ENCODE peak calls at places on chromosome 21, in five cellular contexts. One of them, this sample, is unnamed.

GRCh38 chr21:44701023-44701400 is 4.0 kb downstream of the KRTAP10-12 start:
- DNase-seq in HS-27A: no peak
- DNase-seq in HCEC 1CT: no peak
- DNase-seq in sigmoid colon: no peak
- DNase-seq in activated T-helper 1 cell treated with anti-CD3 and anti-CD28 coated beads, Interleukin-12 subunit alpha, Interleukin-12 subunit beta, Interleukin-2, Interleukin-4 antibody, amounts not matched to agents 30 ng/mL and 10 ng/mL and 1 ng/mL, durations not matched to agents 14 hours and 24 hours and 36 hours: no peak
- DNase-seq in this sample: no peak

GRCh38 chr21:15978158-15978805 is 248.5 kb downstream of the USP25 start:
- DNase-seq in sigmoid colon: no peak
- DNase-seq in HS-27A: no peak
- DNase-seq in activated T-helper 1 cell treated with anti-CD3 and anti-CD28 coated beads, Interleukin-12 subunit alpha, Interleukin-12 subunit beta, Interleukin-2, Interleukin-4 antibody, amounts not matched to agents 30 ng/mL and 10 ng/mL and 1 ng/mL, durations not matched to agents 14 hours and 24 hours and 36 hours: no peak
- DNase-seq in HCEC 1CT: no peak
- DNase-seq in this sample: no peak

GRCh38 chr21:37658994-37659458 is 257.2 kb downstream of the KCNJ6 start:
- DNase-seq in HCEC 1CT: peak
- DNase-seq in HS-27A: no peak
- DNase-seq in activated T-helper 1 cell treated with anti-CD3 and anti-CD28 coated beads, Interleukin-12 subunit alpha, Interleukin-12 subunit beta, Interleukin-2, Interleukin-4 antibody, amounts not matched to agents 30 ng/mL and 10 ng/mL and 1 ng/mL, durations not matched to agents 14 hours and 24 hours and 36 hours: no peak
- DNase-seq in sigmoid colon: peak
- DNase-seq in this sample: no peak

GRCh38 chr21:45423968-45424853 is 19.2 kb downstream of the COL18A1 start:
- DNase-seq in activated T-helper 1 cell treated with anti-CD3 and anti-CD28 coated beads, Interleukin-12 subunit alpha, Interleukin-12 subunit beta, Interleukin-2, Interleukin-4 antibody, amounts not matched to agents 30 ng/mL and 10 ng/mL and 1 ng/mL, durations not matched to agents 14 hours and 24 hours and 36 hours: no peak
- DNase-seq in HS-27A: no peak
- DNase-seq in sigmoid colon: no peak
- DNase-seq in HCEC 1CT: no peak
- DNase-seq in this sample: peak

GRCh38 chr21:20388400-20388799 is 609.8 kb upstream of the NCAM2 start:
- DNase-seq in HS-27A: no peak
- DNase-seq in activated T-helper 1 cell treated with anti-CD3 and anti-CD28 coated beads, Interleukin-12 subunit alpha, Interleukin-12 subunit beta, Interleukin-2, Interleukin-4 antibody, amounts not matched to agents 30 ng/mL and 10 ng/mL and 1 ng/mL, durations not matched to agents 14 hours and 24 hours and 36 hours: no peak
- DNase-seq in HCEC 1CT: no peak
- DNase-seq in sigmoid colon: no peak
- DNase-seq in this sample: no peak

GRCh38 chr21:41396452-41397107 is 29.5 kb upstream of the MX1 start:
- DNase-seq in HS-27A: no peak
- DNase-seq in HCEC 1CT: no peak
- DNase-seq in activated T-helper 1 cell treated with anti-CD3 and anti-CD28 coated beads, Interleukin-12 subunit alpha, Interleukin-12 subunit beta, Interleukin-2, Interleukin-4 antibody, amounts not matched to agents 30 ng/mL and 10 ng/mL and 1 ng/mL, durations not matched to agents 14 hours and 24 hours and 36 hours: no peak
- DNase-seq in sigmoid colon: no peak
- DNase-seq in this sample: peak

GRCh38 chr21:41680444-41681335 is 86.2 kb downstream of the RIPK4 start:
- DNase-seq in activated T-helper 1 cell treated with anti-CD3 and anti-CD28 coated beads, Interleukin-12 subunit alpha, Interleukin-12 subunit beta, Interleukin-2, Interleukin-4 antibody, amounts not matched to agents 30 ng/mL and 10 ng/mL and 1 ng/mL, durations not matched to agents 14 hours and 24 hours and 36 hours: no peak
- DNase-seq in sigmoid colon: no peak
- DNase-seq in HCEC 1CT: no peak
- DNase-seq in HS-27A: no peak
- DNase-seq in this sample: peak

GRCh38 chr21:43268086-43268803 is 99.4 kb downstream of the CRYAA start:
- DNase-seq in HS-27A: no peak
- DNase-seq in HCEC 1CT: no peak
- DNase-seq in sigmoid colon: no peak
- DNase-seq in activated T-helper 1 cell treated with anti-CD3 and anti-CD28 coated beads, Interleukin-12 subunit alpha, Interleukin-12 subunit beta, Interleukin-2, Interleukin-4 antibody, amounts not matched to agents 30 ng/mL and 10 ng/mL and 1 ng/mL, durations not matched to agents 14 hours and 24 hours and 36 hours: no peak
- DNase-seq in this sample: peak

GRCh38 chr21:36716836-36717235 is 17.9 kb downstream of the SIM2 start:
- DNase-seq in sigmoid colon: no peak
- DNase-seq in HS-27A: no peak
- DNase-seq in HCEC 1CT: no peak
- DNase-seq in activated T-helper 1 cell treated with anti-CD3 and anti-CD28 coated beads, Interleukin-12 subunit alpha, Interleukin-12 subunit beta, Interleukin-2, Interleukin-4 antibody, amounts not matched to agents 30 ng/mL and 10 ng/mL and 1 ng/mL, durations not matched to agents 14 hours and 24 hours and 36 hours: no peak
- DNase-seq in this sample: no peak

GRCh38 chr21:44875341-44875740 is 1.9 kb upstream of the PTTG1IP start:
- DNase-seq in HCEC 1CT: no peak
- DNase-seq in sigmoid colon: no peak
- DNase-seq in HS-27A: no peak
- DNase-seq in activated T-helper 1 cell treated with anti-CD3 and anti-CD28 coated beads, Interleukin-12 subunit alpha, Interleukin-12 subunit beta, Interleukin-2, Interleukin-4 antibody, amounts not matched to agents 30 ng/mL and 10 ng/mL and 1 ng/mL, durations not matched to agents 14 hours and 24 hours and 36 hours: peak
- DNase-seq in this sample: no peak

GRCh38 chr21:40936771-40937261 is 89.9 kb upstream of the DSCAM start:
- DNase-seq in HS-27A: no peak
- DNase-seq in HCEC 1CT: no peak
- DNase-seq in sigmoid colon: no peak
- DNase-seq in activated T-helper 1 cell treated with anti-CD3 and anti-CD28 coated beads, Interleukin-12 subunit alpha, Interleukin-12 subunit beta, Interleukin-2, Interleukin-4 antibody, amounts not matched to agents 30 ng/mL and 10 ng/mL and 1 ng/mL, durations not matched to agents 14 hours and 24 hours and 36 hours: no peak
- DNase-seq in this sample: no peak

GRCh38 chr21:45818904-45819285 is 162.7 kb upstream of the COL6A1 start:
- DNase-seq in HS-27A: peak
- DNase-seq in HCEC 1CT: peak
- DNase-seq in activated T-helper 1 cell treated with anti-CD3 and anti-CD28 coated beads, Interleukin-12 subunit alpha, Interleukin-12 subunit beta, Interleukin-2, Interleukin-4 antibody, amounts not matched to agents 30 ng/mL and 10 ng/mL and 1 ng/mL, durations not matched to agents 14 hours and 24 hours and 36 hours: peak
- DNase-seq in sigmoid colon: peak
- DNase-seq in this sample: no peak

GRCh38 chr21:39030127-39030884 is 152.9 kb downstream of the PSMG1 start:
- DNase-seq in activated T-helper 1 cell treated with anti-CD3 and anti-CD28 coated beads, Interleukin-12 subunit alpha, Interleukin-12 subunit beta, Interleukin-2, Interleukin-4 antibody, amounts not matched to agents 30 ng/mL and 10 ng/mL and 1 ng/mL, durations not matched to agents 14 hours and 24 hours and 36 hours: no peak
- DNase-seq in sigmoid colon: peak
- DNase-seq in HS-27A: no peak
- DNase-seq in HCEC 1CT: no peak
- DNase-seq in this sample: no peak

GRCh38 chr21:35428927-35429326 is 379.8 kb upstream of the RUNX1 start:
- DNase-seq in HCEC 1CT: no peak
- DNase-seq in activated T-helper 1 cell treated with anti-CD3 and anti-CD28 coated beads, Interleukin-12 subunit alpha, Interleukin-12 subunit beta, Interleukin-2, Interleukin-4 antibody, amounts not matched to agents 30 ng/mL and 10 ng/mL and 1 ng/mL, durations not matched to agents 14 hours and 24 hours and 36 hours: no peak
- DNase-seq in sigmoid colon: no peak
- DNase-seq in HS-27A: no peak
- DNase-seq in this sample: no peak

GRCh38 chr21:45450741-45451740 is 46.1 kb downstream of the COL18A1 start:
- DNase-seq in HS-27A: no peak
- DNase-seq in activated T-helper 1 cell treated with anti-CD3 and anti-CD28 coated beads, Interleukin-12 subunit alpha, Interleukin-12 subunit beta, Interleukin-2, Interleukin-4 antibody, amounts not matched to agents 30 ng/mL and 10 ng/mL and 1 ng/mL, durations not matched to agents 14 hours and 24 hours and 36 hours: no peak
- DNase-seq in HCEC 1CT: no peak
- DNase-seq in sigmoid colon: no peak
- DNase-seq in this sample: peak

GRCh38 chr21:36861595-36861883 is 104.9 kb downstream of the HLCS start:
- DNase-seq in HS-27A: peak
- DNase-seq in HCEC 1CT: peak
- DNase-seq in activated T-helper 1 cell treated with anti-CD3 and anti-CD28 coated beads, Interleukin-12 subunit alpha, Interleukin-12 subunit beta, Interleukin-2, Interleukin-4 antibody, amounts not matched to agents 30 ng/mL and 10 ng/mL and 1 ng/mL, durations not matched to agents 14 hours and 24 hours and 36 hours: no peak
- DNase-seq in sigmoid colon: no peak
- DNase-seq in this sample: no peak

This sample was measured in spleen.